ENCODE peak calls at places on chromosomes 6 and 20, in five cellular contexts. One of them, this sample, is unnamed.

GRCh38 chr20:35560105-35560511 is 18.2 kb downstream of the ERGIC3 start:
- DNase-seq in Caki2: no peak
- DNase-seq in AG20443: no peak
- DNase-seq in activated T-helper 9 cell treated with anti-CD3 and anti-CD28 coated beads, Interleukin-2, amount 50 U/mL, for 16 hours: no peak
- DNase-seq in stimulated activated naive B cell treated with anti-CD40 and anti-IgM and Interleukin-4, amounts not matched to agents 10 μg/mL and 1 μg/mL and 100 μg/mL, for 72 hours: no peak
- DNase-seq in this sample: no peak

GRCh38 chr6:29968130-29968529 is 25.8 kb downstream of the HLA-A start:
- DNase-seq in Caki2: peak; percentile 62
- DNase-seq in stimulated activated naive B cell treated with anti-CD40 and anti-IgM and Interleukin-4, amounts not matched to agents 10 μg/mL and 1 μg/mL and 100 μg/mL, for 72 hours: no peak
- DNase-seq in activated T-helper 9 cell treated with anti-CD3 and anti-CD28 coated beads, Interleukin-2, amount 50 U/mL, for 16 hours: no peak
- DNase-seq in AG20443: no peak
- DNase-seq in this sample: no peak

GRCh38 chr6:97195117-97195516 is 87.9 kb downstream of the MMS22L start:
- DNase-seq in Caki2: no peak
- DNase-seq in activated T-helper 9 cell treated with anti-CD3 and anti-CD28 coated beads, Interleukin-2, amount 50 U/mL, for 16 hours: no peak
- DNase-seq in stimulated activated naive B cell treated with anti-CD40 and anti-IgM and Interleukin-4, amounts not matched to agents 10 μg/mL and 1 μg/mL and 100 μg/mL, for 72 hours: no peak
- DNase-seq in AG20443: no peak
- DNase-seq in this sample: no peak

GRCh38 chr6:14129572-14129971 is 12.0 kb downstream of the CD83 start:
- DNase-seq in AG20443: peak; percentile 71
- DNase-seq in Caki2: peak; percentile 41
- DNase-seq in activated T-helper 9 cell treated with anti-CD3 and anti-CD28 coated beads, Interleukin-2, amount 50 U/mL, for 16 hours: no peak
- DNase-seq in stimulated activated naive B cell treated with anti-CD40 and anti-IgM and Interleukin-4, amounts not matched to agents 10 μg/mL and 1 μg/mL and 100 μg/mL, for 72 hours: no peak
- DNase-seq in this sample: no peak

GRCh38 chr6:56988145-56988544 is 33.2 kb downstream of the BEND6 start:
- DNase-seq in stimulated activated naive B cell treated with anti-CD40 and anti-IgM and Interleukin-4, amounts not matched to agents 10 μg/mL and 1 μg/mL and 100 μg/mL, for 72 hours: no peak
- DNase-seq in activated T-helper 9 cell treated with anti-CD3 and anti-CD28 coated beads, Interleukin-2, amount 50 U/mL, for 16 hours: no peak
- DNase-seq in Caki2: no peak
- DNase-seq in AG20443: no peak
- DNase-seq in this sample: no peak

GRCh38 chr6:140134224-140134623 is 759.8 kb upstream of the CITED2 start:
- DNase-seq in Caki2: no peak
- DNase-seq in activated T-helper 9 cell treated with anti-CD3 and anti-CD28 coated beads, Interleukin-2, amount 50 U/mL, for 16 hours: no peak
- DNase-seq in AG20443: no peak
- DNase-seq in stimulated activated naive B cell treated with anti-CD40 and anti-IgM and Interleukin-4, amounts not matched to agents 10 μg/mL and 1 μg/mL and 100 μg/mL, for 72 hours: no peak
- DNase-seq in this sample: no peak

GRCh38 chr6:122799916-122800701 is 11.1 kb downstream of the SMPDL3A start:
- DNase-seq in AG20443: no peak
- DNase-seq in activated T-helper 9 cell treated with anti-CD3 and anti-CD28 coated beads, Interleukin-2, amount 50 U/mL, for 16 hours: no peak
- DNase-seq in stimulated activated naive B cell treated with anti-CD40 and anti-IgM and Interleukin-4, amounts not matched to agents 10 μg/mL and 1 μg/mL and 100 μg/mL, for 72 hours: no peak
- DNase-seq in Caki2: no peak
- DNase-seq in this sample: no peak

GRCh38 chr6:36674942-36675341 is 3.6 kb upstream of the CDKN1A start:
- DNase-seq in Caki2: no peak
- DNase-seq in activated T-helper 9 cell treated with anti-CD3 and anti-CD28 coated beads, Interleukin-2, amount 50 U/mL, for 16 hours: no peak
- DNase-seq in AG20443: no peak
- DNase-seq in stimulated activated naive B cell treated with anti-CD40 and anti-IgM and Interleukin-4, amounts not matched to agents 10 μg/mL and 1 μg/mL and 100 μg/mL, for 72 hours: no peak
- DNase-seq in this sample: no peak

GRCh38 chr20:63831696-63832686 is 927 bp upstream of the ZBTB46 start:
- DNase-seq in AG20443: no peak
- DNase-seq in activated T-helper 9 cell treated with anti-CD3 and anti-CD28 coated beads, Interleukin-2, amount 50 U/mL, for 16 hours: no peak
- DNase-seq in stimulated activated naive B cell treated with anti-CD40 and anti-IgM and Interleukin-4, amounts not matched to agents 10 μg/mL and 1 μg/mL and 100 μg/mL, for 72 hours: no peak
- DNase-seq in Caki2: no peak
- DNase-seq in this sample: no peak

GRCh38 chr6:161076211-161076677 is 84.7 kb downstream of the MAP3K4 start:
- DNase-seq in AG20443: no peak
- DNase-seq in activated T-helper 9 cell treated with anti-CD3 and anti-CD28 coated beads, Interleukin-2, amount 50 U/mL, for 16 hours: no peak
- DNase-seq in stimulated activated naive B cell treated with anti-CD40 and anti-IgM and Interleukin-4, amounts not matched to agents 10 μg/mL and 1 μg/mL and 100 μg/mL, for 72 hours: no peak
- DNase-seq in Caki2: no peak
- DNase-seq in this sample: no peak

GRCh38 chr6:18307006-18307405 is 42.7 kb upstream of the DEK start:
- DNase-seq in activated T-helper 9 cell treated with anti-CD3 and anti-CD28 coated beads, Interleukin-2, amount 50 U/mL, for 16 hours: no peak
- DNase-seq in Caki2: peak; percentile 41
- DNase-seq in stimulated activated naive B cell treated with anti-CD40 and anti-IgM and Interleukin-4, amounts not matched to agents 10 μg/mL and 1 μg/mL and 100 μg/mL, for 72 hours: no peak
- DNase-seq in AG20443: peak; percentile 65
- DNase-seq in this sample: no peak

GRCh38 chr6:113713665-113714064 is 143.5 kb upstream of the MARCKS start:
- DNase-seq in activated T-helper 9 cell treated with anti-CD3 and anti-CD28 coated beads, Interleukin-2, amount 50 U/mL, for 16 hours: no peak
- DNase-seq in AG20443: no peak
- DNase-seq in Caki2: no peak
- DNase-seq in stimulated activated naive B cell treated with anti-CD40 and anti-IgM and Interleukin-4, amounts not matched to agents 10 μg/mL and 1 μg/mL and 100 μg/mL, for 72 hours: no peak
- DNase-seq in this sample: no peak

GRCh38 chr6:5041955-5042354 is 38.1 kb upstream of the RPP40 start:
- DNase-seq in AG20443: no peak
- DNase-seq in Caki2: no peak
- DNase-seq in activated T-helper 9 cell treated with anti-CD3 and anti-CD28 coated beads, Interleukin-2, amount 50 U/mL, for 16 hours: no peak
- DNase-seq in stimulated activated naive B cell treated with anti-CD40 and anti-IgM and Interleukin-4, amounts not matched to agents 10 μg/mL and 1 μg/mL and 100 μg/mL, for 72 hours: no peak
- DNase-seq in this sample: no peak

GRCh38 chr6:46331461-46331860 is 159.8 kb downstream of the RCAN2 start:
- DNase-seq in stimulated activated naive B cell treated with anti-CD40 and anti-IgM and Interleukin-4, amounts not matched to agents 10 μg/mL and 1 μg/mL and 100 μg/mL, for 72 hours: no peak
- DNase-seq in Caki2: no peak
- DNase-seq in activated T-helper 9 cell treated with anti-CD3 and anti-CD28 coated beads, Interleukin-2, amount 50 U/mL, for 16 hours: no peak
- DNase-seq in AG20443: no peak
- DNase-seq in this sample: no peak

This sample was measured in NCI-H1436 treated with DMSO at 0.1 percent for 48 hours.